ENCODE peak calls at places on chromosomes 1 and 21, in six cellular contexts. G is activated CD4-positive, alpha-beta T cell treated with anti-CD3 and anti-CD28 coated beads, Interleukin-2, amount 50 U/mL, for 24 hours; S is lower lobe of right lung; J is amygdala; E is HTR-8/SVneo; M is choroid plexus epithelial cell. X is an unnamed sample.

GRCh38 chr1:70826428-70826827 is 221.2 kb downstream of the PTGER3 start:
- DNase-seq in G (no peak), S (no peak), J (no peak), E (no peak), M (no peak), X (no peak)

GRCh38 chr21:14862794-14863720 is 201.7 kb downstream of the NRIP1 start:
- DNase-seq in G (no peak), S (no peak), J (no peak), E (no peak), M (peak), X (peak)

GRCh38 chr1:205301220-205301821 is 20.2 kb downstream of the NUAK2 start:
- DNase-seq in G (no peak), S (peak), J (no peak), E (peak), M (peak), X (peak)

GRCh38 chr1:201268604-201269151 is 14.6 kb upstream of the PKP1 start:
- DNase-seq in G (no peak), S (no peak), J (no peak), E (peak), M (peak), X (peak)

GRCh38 chr1:10857689-10858088 is 61.2 kb upstream of the CASZ1 start:
- DNase-seq in G (no peak), S (no peak), J (no peak), E (no peak), M (no peak), X (no peak)

GRCh38 chr1:156062189-156062588 is 1.2 kb downstream of the RAB25 start:
- DNase-seq in G (no peak), S (no peak), J (no peak), E (no peak), M (peak), X (no peak)

GRCh38 chr1:39333296-39333695 is 128.8 kb downstream of the MACF1 start:
- DNase-seq in G (no peak), S (no peak), J (no peak), E (no peak), M (peak), X (peak)

GRCh38 chr1:67746299-67746698 is 61.3 kb downstream of the GADD45A start:
- DNase-seq in G (no peak), S (no peak), J (no peak), E (no peak), M (no peak), X (no peak)

GRCh38 chr1:226973371-226973897 is 33.3 kb downstream of the COQ8A start:
- DNase-seq in G (no peak), S (no peak), J (no peak), E (no peak), M (no peak), X (no peak)

GRCh38 chr21:15000076-15000475 is 64.7 kb downstream of the NRIP1 start:
- DNase-seq in G (no peak), S (no peak), J (no peak), E (no peak), M (peak), X (no peak)

GRCh38 chr1:162361349-162361748 is 15.3 kb downstream of the SPATA46 start:
- DNase-seq in G (no peak), S (no peak), J (no peak), E (no peak), M (no peak), X (no peak)

GRCh38 chr1:102919659-102920058 is 188.7 kb downstream of the COL11A1 start:
- DNase-seq in G (no peak), S (no peak), J (no peak), E (peak), M (peak), X (peak)

GRCh38 chr1:9960705-9961562 is 17.7 kb downstream of the NMNAT1 start:
- DNase-seq in G (no peak), S (no peak), J (no peak), E (peak), M (peak), X (no peak)

GRCh38 chr1:32465541-32466002 is 700 bp downstream of the ZBTB8B start:
- DNase-seq in G (no peak), S (no peak), J (no peak), E (no peak), M (no peak), X (no peak)

GRCh38 chr21:29849735-29850176 is 90.0 kb downstream of the GRIK1 start:
- DNase-seq in G (peak), S (no peak), J (peak), E (peak), M (peak), X (peak)

GRCh38 chr1:222777977-222778376 is 36.9 kb upstream of the DISP1 start:
- DNase-seq in G (no peak), S (no peak), J (no peak), E (no peak), M (peak), X (peak)

GRCh38 chr1:202203238-202204039 is 9.8 kb downstream of the LGR6 start:
- DNase-seq in G (no peak), S (no peak), J (no peak), E (no peak), M (no peak), X (no peak)

GRCh38 chr1:9724706-9725476 is 73.4 kb downstream of the PIK3CD start:
- DNase-seq in G (no peak), S (peak), J (no peak), E (peak), M (peak), X (peak)

GRCh38 chr1:15057834-15058233 is 95.7 kb upstream of the TMEM51 start:
- DNase-seq in G (no peak), S (no peak), J (no peak), E (no peak), M (no peak), X (no peak)

GRCh38 chr1:15400627-15401026 is 9.1 kb upstream of the EFHD2 start:
- DNase-seq in G (no peak), S (no peak), J (no peak), E (no peak), M (peak), X (no peak)

GRCh38 chr21:46052703-46053651 is 44.9 kb upstream of the COL6A2 start:
- DNase-seq in G (no peak), S (peak), J (no peak), E (peak), M (peak), X (peak)

GRCh38 chr1:23742670-23743286 is 493 bp upstream of the ELOA start:
- DNase-seq in G (no peak), S (peak), J (no peak), E (no peak), M (no peak), X (peak)

X was measured in fibroblast of villous mesenchyme.